ENCODE peak calls at places on chromosomes 7 and 10, in seven cellular contexts. X, R, J, E, Z, G and L are unnamed samples.

GRCh38 chr10:35912615-35913170 is 270.6 kb upstream of the FZD8 start:
- ATAC-seq in R (no peak), Z (no peak), J (no peak), E (peak), X (no peak), G (no peak), L (no peak)

GRCh38 chr7:4190021-4190981 is 491.8 kb upstream of the FOXK1 start:
- ATAC-seq in J (no peak), X (no peak), G (no peak), E (no peak), R (no peak), Z (no peak), L (no peak)

GRCh38 chr7:5439572-5440496 is 16.2 kb upstream of the TNRC18 start:
- ATAC-seq in J (no peak), Z (no peak), G (peak), E (no peak), X (no peak), R (no peak), L (no peak)

GRCh38 chr10:7340179-7340874 is 70.5 kb downstream of the SFMBT2 start:
- ATAC-seq in X (peak), E (no peak), Z (no peak), R (no peak), J (no peak), G (no peak), L (no peak)

GRCh38 chr10:75363431-75363830 is 38.1 kb downstream of the ZNF503 start:
- ATAC-seq in R (no peak), X (no peak), J (no peak), Z (no peak), G (no peak), E (no peak), L (no peak)

GRCh38 chr7:18566829-18567228 is 71.3 kb downstream of the HDAC9 start:
- ATAC-seq in J (no peak), E (peak), R (peak), X (no peak), Z (no peak), G (no peak), L (no peak)

GRCh38 chr10:73937333-73938020 is 26.5 kb downstream of the PLAU start:
- ATAC-seq in Z (no peak), E (no peak), R (no peak), G (no peak), J (no peak), X (peak), L (no peak)

GRCh38 chr7:10644849-10645248 is 328.8 kb upstream of the PHF14 start:
- ATAC-seq in R (no peak), X (no peak), Z (no peak), J (no peak), G (no peak), E (no peak), L (no peak)

GRCh38 chr7:35975851-35976454 is 175.1 kb downstream of the SEPTIN7 start:
- ATAC-seq in X (peak), R (peak), Z (peak), E (peak), J (no peak), G (peak), L (no peak)

DNA sequence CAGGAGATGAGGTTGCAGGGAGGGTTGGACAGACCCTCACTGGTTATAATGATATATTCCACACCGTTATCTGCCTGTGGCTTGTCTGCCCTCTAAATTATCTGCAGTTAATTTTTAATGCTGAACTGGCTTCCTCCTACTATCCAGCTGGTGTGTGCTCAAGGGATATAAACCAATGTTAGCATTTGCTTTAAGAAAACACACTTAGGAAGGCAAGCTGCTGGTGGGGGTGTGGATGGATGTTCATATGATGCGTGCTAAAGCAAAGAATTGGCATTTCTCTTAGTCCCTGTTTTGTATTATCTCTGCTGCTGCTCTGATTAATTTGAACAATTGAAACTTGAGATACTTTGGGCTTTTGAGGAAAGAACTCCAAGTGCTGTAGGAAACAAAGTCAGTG is 132.2 kb upstream of the NPVF start:
- ATAC-seq in J (no peak), G (no peak), X (no peak), Z (no peak), E (no peak), R (no peak), L (no peak)
- H3K27ac ChIP-seq in J (no peak), G (no peak), X (no peak), Z (no peak), E (no peak), R (no peak), L (no peak)

DNA sequence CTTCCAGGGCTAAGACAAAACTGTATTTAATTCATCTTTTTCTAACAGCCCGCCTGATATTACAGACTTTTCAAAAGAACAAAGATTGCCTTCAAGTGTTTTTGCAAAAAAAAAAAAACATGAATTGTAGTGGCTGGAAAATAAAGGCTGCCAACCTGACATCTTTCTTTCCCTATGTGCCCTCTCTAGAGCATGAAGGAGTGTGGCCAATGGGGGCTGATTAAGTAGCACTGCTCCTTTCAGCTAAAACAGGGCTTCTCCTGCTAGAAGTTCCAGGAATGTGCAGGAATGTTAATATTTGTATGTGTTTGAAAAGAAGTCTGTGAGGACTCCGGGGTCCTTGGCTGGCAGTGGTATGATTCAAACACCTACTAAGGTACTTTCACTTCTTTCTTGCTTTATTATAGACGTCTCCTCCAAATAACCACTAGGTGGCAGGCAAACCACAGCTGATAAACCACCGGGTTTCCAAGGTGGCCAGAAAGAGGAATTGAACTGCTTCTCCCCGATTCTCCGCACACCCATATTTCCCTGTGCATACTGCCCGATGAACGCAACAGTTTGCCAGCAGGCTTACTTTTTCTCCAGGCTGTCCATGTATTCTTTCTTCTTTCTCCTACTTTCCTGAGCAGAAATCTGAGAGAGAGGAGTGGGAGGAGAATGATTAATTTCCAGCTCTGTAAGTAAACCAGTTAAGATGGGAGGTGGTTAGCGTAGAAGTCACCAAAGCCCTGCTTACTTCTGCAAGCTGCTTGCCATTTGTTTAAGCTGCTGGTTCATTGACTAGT is 56.8 kb upstream of the DGKI start:
- ATAC-seq in R (peak), Z (peak), X (peak), J (no peak), E (peak), G (peak), L (peak)
- TF ChIP-seq CTCF in R (peak), Z (peak), X (peak), J (peak), E (peak), G (peak), L (peak)

GRCh38 chr7:155618708-155619633 is 25.5 kb upstream of the RBM33 start:
- ATAC-seq in E (no peak), R (no peak), J (no peak), G (peak), X (no peak), Z (no peak), L (no peak)

GRCh38 chr7:155621418-155621980 is 23.0 kb upstream of the RBM33 start:
- ATAC-seq in R (no peak), E (no peak), J (no peak), X (no peak), Z (no peak), G (no peak), L (no peak)

GRCh38 chr7:155625557-155625956 is 18.9 kb upstream of the RBM33 start:
- ATAC-seq in G (no peak), J (no peak), X (no peak), R (no peak), E (no peak), Z (no peak), L (no peak)

GRCh38 chr7:155620497-155620896 is 24.0 kb upstream of the RBM33 start:
- ATAC-seq in J (no peak), G (no peak), Z (no peak), E (no peak), R (no peak), X (no peak), L (no peak)

DNA sequence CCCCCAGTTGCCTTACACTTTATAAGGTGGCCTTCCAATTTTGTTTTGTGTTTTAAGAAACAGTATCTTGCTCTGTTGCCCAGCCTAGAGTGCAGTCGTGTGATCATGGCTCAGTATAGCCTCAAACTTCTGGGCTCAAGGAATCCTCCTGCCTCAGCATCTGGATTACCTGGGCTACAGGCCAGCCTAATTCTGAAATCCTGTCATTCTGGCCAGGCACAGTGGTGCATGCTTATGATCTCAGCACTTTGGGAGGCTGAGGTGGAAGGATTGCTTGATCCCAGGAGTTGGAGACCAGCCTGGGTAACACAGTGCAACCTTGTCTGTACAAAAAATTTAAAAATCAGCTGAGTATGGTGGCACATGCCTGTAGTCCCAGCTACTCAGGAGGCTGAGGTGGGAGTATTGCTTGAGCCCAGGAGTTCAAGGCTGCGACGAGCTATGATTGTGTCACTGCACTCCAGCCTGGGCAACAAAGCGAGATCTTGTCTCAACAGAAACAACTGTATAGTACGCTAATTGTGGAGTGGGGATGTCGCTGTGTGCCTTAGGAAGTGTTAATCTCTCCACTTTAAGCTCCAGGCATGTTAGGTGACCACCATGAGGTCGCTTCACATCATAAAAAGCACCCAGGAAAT is 24.7 kb upstream of the RBM33 start:
- ATAC-seq in Z (no peak), G (peak), X (no peak), R (no peak), J (no peak), E (no peak), L (no peak)
- H3K27ac ChIP-seq in Z (no peak), G (peak), X (no peak), R (no peak), J (no peak), E (no peak), L (no peak)

GRCh38 chr7:40482794-40483374 is 348.1 kb downstream of the SUGCT start:
- ATAC-seq in G (no peak), R (no peak), Z (no peak), J (no peak), E (no peak), X (no peak), L (no peak)

DNA sequence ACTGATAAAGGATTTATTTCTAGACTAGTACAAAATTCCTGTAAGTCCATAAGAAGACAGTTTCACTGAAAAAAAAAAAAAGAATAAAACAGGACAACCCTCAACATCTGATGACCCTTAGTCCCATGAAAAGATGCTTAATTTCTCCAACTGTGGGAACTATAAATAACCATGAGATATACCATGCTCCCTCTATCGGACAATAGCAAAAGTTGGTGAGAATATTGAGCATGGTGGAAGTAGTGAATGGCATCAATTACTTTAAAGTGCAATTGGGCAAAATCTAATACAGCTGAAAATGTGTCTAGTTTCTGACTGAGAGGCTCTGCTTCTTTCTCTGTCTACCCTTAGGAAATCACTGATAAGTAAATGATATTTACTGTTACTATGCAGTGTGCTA is 348.8 kb downstream of the SUGCT start:
- ATAC-seq in J (no peak), R (no peak), Z (no peak), E (no peak), X (no peak), G (no peak), L (no peak)
- TF ChIP-seq CTCF in J (no peak), R (peak), Z (no peak), E (no peak), X (no peak), G (no peak), L (no peak)

GRCh38 chr7:47481656-47482012 is 100.3 kb downstream of the TNS3 start:
- ATAC-seq in Z (no peak), R (no peak), J (no peak), G (no peak), X (no peak), E (no peak), L (no peak)
- H3K27ac ChIP-seq in Z (no peak), R (no peak), J (peak), G (peak), X (peak), E (no peak), L (peak)

GRCh38 chr7:40001649-40002048 is 51.6 kb downstream of the CDK13 start:
- ATAC-seq in X (no peak), R (no peak), G (no peak), J (no peak), Z (no peak), E (no peak), L (no peak)
- TF ChIP-seq CTCF in X (no peak), R (no peak), G (no peak), J (no peak), Z (no peak), E (no peak), L (no peak)

DNA sequence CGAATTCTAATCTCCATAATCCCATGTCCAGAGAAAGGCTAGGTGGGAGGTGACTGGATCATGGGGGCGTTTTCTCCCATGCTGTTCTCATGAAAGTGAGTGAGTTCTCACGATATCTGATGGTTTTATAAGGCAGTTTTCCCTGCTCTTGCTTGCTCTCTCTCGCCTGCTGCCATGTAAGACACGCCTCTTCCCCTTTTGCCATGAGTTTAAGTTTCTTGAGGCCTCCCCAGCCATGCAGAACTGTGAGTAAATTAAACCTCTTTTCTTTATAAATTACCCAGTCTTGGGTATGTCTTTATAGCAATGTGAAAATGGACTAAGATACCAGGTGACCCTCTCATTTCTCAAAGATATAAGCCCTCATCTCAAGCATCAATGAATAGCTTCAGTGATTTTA is 1.1 kb upstream of the ACTA2 start:
- ATAC-seq in E (no peak), G (no peak), X (no peak), R (no peak), Z (no peak), J (no peak), L (no peak)
- H3K27ac ChIP-seq in E (no peak), G (peak), X (peak), R (no peak), Z (no peak), J (peak), L (peak)

GRCh38 chr10:49377256-49377655 is 18.6 kb downstream of the DRGX start:
- ATAC-seq in J (no peak), Z (no peak), X (no peak), G (no peak), E (no peak), R (no peak), L (no peak)
- TF ChIP-seq CTCF in J (no peak), Z (no peak), X (no peak), G (no peak), E (no peak), R (no peak), L (no peak)

GRCh38 chr7:75796420-75796819 is 17.2 kb downstream of the CCL24 start:
- ATAC-seq in R (no peak), X (no peak), G (no peak), Z (no peak), J (no peak), E (no peak), L (no peak)
- H3K27ac ChIP-seq in R (no peak), X (peak), G (peak), Z (no peak), J (no peak), E (no peak), L (peak)